ENCODE peak calls at places on chromosomes 11 and 22, in seven cellular contexts. One of them, this sample, is unnamed.

GRCh38 chr22:20131856-20132685 is 467 bp downstream of the ZDHHC8 start:
- DNase-seq in neural crest cell: no peak
- DNase-seq in astrocyte of the spinal cord: no peak
- DNase-seq in A549: no peak
- DNase-seq in tibial artery: no peak
- DNase-seq in tibial nerve: no peak
- DNase-seq in HL-60: no peak
- DNase-seq in this sample: no peak

GRCh38 chr11:2180775-2181370 is 9.3 kb upstream of the TH start:
- DNase-seq in neural crest cell: no peak
- DNase-seq in astrocyte of the spinal cord: no peak
- DNase-seq in A549: no peak
- DNase-seq in tibial artery: no peak
- DNase-seq in tibial nerve: no peak
- DNase-seq in HL-60: no peak
- DNase-seq in this sample: no peak

GRCh38 chr11:57223601-57224000 is 13.4 kb downstream of the APLNR start:
- DNase-seq in neural crest cell: no peak
- DNase-seq in astrocyte of the spinal cord: no peak
- DNase-seq in A549: no peak
- DNase-seq in tibial artery: no peak
- DNase-seq in tibial nerve: no peak
- DNase-seq in HL-60: no peak
- DNase-seq in this sample: no peak

GRCh38 chr11:63998558-63999348 is 12.5 kb downstream of the OTUB1 start:
- DNase-seq in neural crest cell: peak
- DNase-seq in astrocyte of the spinal cord: no peak
- DNase-seq in A549: peak
- DNase-seq in tibial artery: no peak
- DNase-seq in tibial nerve: no peak
- DNase-seq in HL-60: no peak
- DNase-seq in this sample: no peak

GRCh38 chr11:94473177-94473799 is 20.4 kb downstream of the MRE11 start:
- DNase-seq in neural crest cell: no peak
- DNase-seq in astrocyte of the spinal cord: peak
- DNase-seq in A549: no peak
- DNase-seq in tibial artery: no peak
- DNase-seq in tibial nerve: no peak
- DNase-seq in HL-60: no peak
- DNase-seq in this sample: peak

GRCh38 chr11:17600316-17601205 is 53.5 kb downstream of the OTOG start:
- DNase-seq in neural crest cell: no peak
- DNase-seq in astrocyte of the spinal cord: no peak
- DNase-seq in A549: no peak
- DNase-seq in tibial artery: no peak
- DNase-seq in tibial nerve: no peak
- DNase-seq in HL-60: no peak
- DNase-seq in this sample: no peak

GRCh38 chr11:68683952-68684384 is 376 bp upstream of the GAL start:
- DNase-seq in neural crest cell: no peak
- DNase-seq in astrocyte of the spinal cord: no peak
- DNase-seq in A549: no peak
- DNase-seq in tibial artery: no peak
- DNase-seq in tibial nerve: no peak
- DNase-seq in HL-60: no peak
- DNase-seq in this sample: no peak

GRCh38 chr22:31046591-31047226 is 34.4 kb upstream of the SMTN start:
- DNase-seq in neural crest cell: peak
- DNase-seq in astrocyte of the spinal cord: peak
- DNase-seq in A549: no peak
- DNase-seq in tibial artery: peak
- DNase-seq in tibial nerve: peak
- DNase-seq in HL-60: no peak
- DNase-seq in this sample: no peak

GRCh38 chr11:10725114-10725906 is 25.7 kb upstream of the CTR9 start:
- DNase-seq in neural crest cell: no peak
- DNase-seq in astrocyte of the spinal cord: peak
- DNase-seq in A549: no peak
- DNase-seq in tibial artery: no peak
- DNase-seq in tibial nerve: no peak
- DNase-seq in HL-60: peak
- DNase-seq in this sample: peak

GRCh38 chr11:66743271-66743968 is 14.4 kb upstream of the SPTBN2 start:
- DNase-seq in neural crest cell: no peak
- DNase-seq in astrocyte of the spinal cord: no peak
- DNase-seq in A549: peak
- DNase-seq in tibial artery: no peak
- DNase-seq in tibial nerve: no peak
- DNase-seq in HL-60: no peak
- DNase-seq in this sample: no peak

GRCh38 chr11:124115782-124116616 is 749 bp downstream of the VWA5A start:
- DNase-seq in neural crest cell: no peak
- DNase-seq in astrocyte of the spinal cord: no peak
- DNase-seq in A549: no peak
- DNase-seq in tibial artery: no peak
- DNase-seq in tibial nerve: no peak
- DNase-seq in HL-60: no peak
- DNase-seq in this sample: no peak

GRCh38 chr22:31753005-31753633 is 700 bp upstream of the DEPDC5 start:
- DNase-seq in neural crest cell: peak
- DNase-seq in astrocyte of the spinal cord: peak
- DNase-seq in A549: peak
- DNase-seq in tibial artery: peak
- DNase-seq in tibial nerve: no peak
- DNase-seq in HL-60: peak
- DNase-seq in this sample: no peak

GRCh38 chr22:32024791-32025190 is 18.3 kb upstream of the SLC5A1 start:
- DNase-seq in neural crest cell: no peak
- DNase-seq in astrocyte of the spinal cord: no peak
- DNase-seq in A549: peak
- DNase-seq in tibial artery: no peak
- DNase-seq in tibial nerve: no peak
- DNase-seq in HL-60: no peak
- DNase-seq in this sample: peak

GRCh38 chr22:37009490-37009889 is 9.8 kb downstream of the TST start:
- DNase-seq in neural crest cell: no peak
- DNase-seq in astrocyte of the spinal cord: no peak
- DNase-seq in A549: no peak
- DNase-seq in tibial artery: no peak
- DNase-seq in tibial nerve: no peak
- DNase-seq in HL-60: no peak
- DNase-seq in this sample: no peak

GRCh38 chr11:106585061-106585460 is 433.2 kb downstream of the GUCY1A2 start:
- DNase-seq in neural crest cell: no peak
- DNase-seq in astrocyte of the spinal cord: peak
- DNase-seq in A549: peak
- DNase-seq in tibial artery: no peak
- DNase-seq in tibial nerve: no peak
- DNase-seq in HL-60: no peak
- DNase-seq in this sample: peak
- TF ChIP-seq CTCF in neural crest cell: peak
- TF ChIP-seq CTCF in astrocyte of the spinal cord: peak
- TF ChIP-seq CTCF in A549: no peak
- TF ChIP-seq CTCF in tibial artery: no peak
- TF ChIP-seq CTCF in tibial nerve: no peak
- TF ChIP-seq CTCF in HL-60: no peak
- TF ChIP-seq CTCF in this sample: peak

GRCh38 chr11:62142043-62142375 is 18.2 kb downstream of the INCENP start:
- DNase-seq in neural crest cell: no peak
- DNase-seq in astrocyte of the spinal cord: no peak
- DNase-seq in A549: no peak
- DNase-seq in tibial artery: peak
- DNase-seq in tibial nerve: no peak
- DNase-seq in HL-60: no peak
- DNase-seq in this sample: no peak

GRCh38 chr11:62145261-62145871 is 21.6 kb downstream of the INCENP start:
- DNase-seq in neural crest cell: no peak
- DNase-seq in astrocyte of the spinal cord: no peak
- DNase-seq in A549: no peak
- DNase-seq in tibial artery: peak
- DNase-seq in tibial nerve: no peak
- DNase-seq in HL-60: no peak
- DNase-seq in this sample: no peak

GRCh38 chr11:62142921-62143320 is 19.1 kb downstream of the INCENP start:
- DNase-seq in neural crest cell: no peak
- DNase-seq in astrocyte of the spinal cord: no peak
- DNase-seq in A549: no peak
- DNase-seq in tibial artery: no peak
- DNase-seq in tibial nerve: no peak
- DNase-seq in HL-60: no peak
- DNase-seq in this sample: no peak

GRCh38 chr11:62144641-62145255 is 20.9 kb downstream of the INCENP start:
- DNase-seq in neural crest cell: no peak
- DNase-seq in astrocyte of the spinal cord: no peak
- DNase-seq in A549: no peak
- DNase-seq in tibial artery: peak
- DNase-seq in tibial nerve: peak
- DNase-seq in HL-60: no peak
- DNase-seq in this sample: no peak

GRCh38 chr11:62143727-62144126 is 19.9 kb downstream of the INCENP start:
- DNase-seq in neural crest cell: no peak
- DNase-seq in astrocyte of the spinal cord: no peak
- DNase-seq in A549: no peak
- DNase-seq in tibial artery: no peak
- DNase-seq in tibial nerve: peak
- DNase-seq in HL-60: no peak
- DNase-seq in this sample: no peak
- TF ChIP-seq CTCF in neural crest cell: no peak
- TF ChIP-seq CTCF in astrocyte of the spinal cord: peak
- TF ChIP-seq CTCF in A549: no peak
- TF ChIP-seq CTCF in tibial artery: no peak
- TF ChIP-seq CTCF in tibial nerve: no peak
- TF ChIP-seq CTCF in HL-60: no peak
- TF ChIP-seq CTCF in this sample: peak

DNA sequence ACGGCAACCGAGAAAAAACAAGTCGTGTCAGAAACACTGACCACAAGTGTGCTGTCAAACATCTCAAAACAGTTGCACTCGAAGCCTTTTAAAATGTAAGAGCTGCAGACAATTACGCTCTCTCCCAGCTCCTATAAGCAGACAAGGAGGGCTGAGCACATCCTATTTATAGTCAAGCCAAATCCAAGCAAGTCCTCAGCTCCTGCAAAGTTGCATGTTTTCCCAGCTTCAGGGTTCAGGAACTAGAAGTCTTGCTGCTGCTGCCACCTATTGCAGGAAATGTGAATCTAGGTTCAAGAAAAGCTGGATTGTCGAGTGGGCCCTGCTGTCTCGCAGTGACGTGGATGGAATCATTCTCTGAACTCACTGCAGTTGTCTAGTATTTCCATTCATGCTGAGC is 15.5 kb downstream of the EFCAB6 start:
- DNase-seq in neural crest cell: no peak
- DNase-seq in astrocyte of the spinal cord: peak
- DNase-seq in A549: peak
- DNase-seq in tibial artery: no peak
- DNase-seq in tibial nerve: no peak
- DNase-seq in HL-60: no peak
- DNase-seq in this sample: peak
- TF ChIP-seq CTCF in neural crest cell: peak
- TF ChIP-seq CTCF in astrocyte of the spinal cord: peak
- TF ChIP-seq CTCF in A549: peak
- TF ChIP-seq CTCF in tibial artery: no peak
- TF ChIP-seq CTCF in tibial nerve: no peak
- TF ChIP-seq CTCF in HL-60: peak
- TF ChIP-seq CTCF in this sample: peak

DNA sequence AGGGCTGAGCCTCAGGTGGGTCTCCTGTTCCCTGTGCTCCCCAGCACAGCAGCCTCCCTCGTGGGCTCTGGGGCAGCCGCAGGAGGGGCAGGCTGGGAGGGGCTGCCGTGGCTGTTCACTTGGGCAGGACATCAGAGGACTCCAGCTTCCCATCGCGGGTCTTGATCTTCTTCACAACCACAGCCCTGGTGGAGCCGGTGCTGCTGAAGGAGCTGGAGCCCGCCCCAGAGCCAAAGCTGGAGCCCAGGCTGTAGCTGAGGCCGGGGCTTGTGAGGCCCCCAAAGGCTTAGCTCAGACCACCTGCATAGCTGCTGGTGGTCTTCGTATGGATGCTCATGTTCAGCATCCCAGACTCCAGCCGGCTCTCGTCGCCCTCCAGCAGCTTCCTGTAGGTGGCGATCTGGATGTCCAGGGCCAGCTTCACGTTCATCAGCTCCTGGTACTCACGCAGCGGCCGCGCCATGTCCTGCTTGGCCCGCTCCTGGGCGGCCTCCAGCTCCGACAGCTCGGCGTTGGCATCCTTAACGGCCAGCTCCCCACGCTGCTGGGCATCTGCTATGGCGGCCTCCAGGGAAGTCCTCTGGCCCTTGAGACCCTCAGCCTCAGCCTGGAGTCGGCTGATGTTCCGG is 126.1 kb downstream of the NECTIN1 start:
- DNase-seq in neural crest cell: no peak
- DNase-seq in astrocyte of the spinal cord: no peak
- DNase-seq in A549: no peak
- DNase-seq in tibial artery: no peak
- DNase-seq in tibial nerve: no peak
- DNase-seq in HL-60: no peak
- DNase-seq in this sample: no peak
- TF ChIP-seq CTCF in neural crest cell: no peak
- TF ChIP-seq CTCF in astrocyte of the spinal cord: peak
- TF ChIP-seq CTCF in A549: no peak
- TF ChIP-seq CTCF in tibial artery: no peak
- TF ChIP-seq CTCF in tibial nerve: no peak
- TF ChIP-seq CTCF in HL-60: no peak
- TF ChIP-seq CTCF in this sample: peak